ENCODE peak calls at places on chromosomes 13 and 19, in ten cellular contexts. P is activated CD8-positive, alpha-beta memory T cell treated with anti-CD3 and anti-CD28 coated beads, Interleukin-2, amount 10 ng/mL, durations not matched to agents 7 days and 5 days; A is C1 segment of cervical spinal cord; G is naive thymus-derived CD8-positive, alpha-beta T cell; K is stimulated activated CD4-positive, alpha-beta T cell treated with anti-CD3 and anti-CD28 coated beads, Interleukin-12 subunit alpha, Interleukin-12 subunit beta, amount 100 ng/mL, for 24 hours; X is left ventricle myocardium inferior; R is GM23248; E is NCI-H2171 treated with DMSO at 0.1 percent for 48 hours; U is adrenal gland; J is WTC11. N is an unnamed sample.

GRCh38 chr13:101535192-101535746 is 82.8 kb downstream of the ITGBL1 start:
- DNase-seq in P (no peak), A (no peak), G (no peak), K (no peak), X (no peak), R (peak; percentile 65), E (no peak), U (no peak), J (no peak), N (no peak)

GRCh38 chr13:112733661-112734379 is 44.0 kb downstream of the ATP11A start:
- DNase-seq in P (no peak), A (no peak), G (no peak), K (no peak), X (no peak), R (no peak), E (no peak), U (no peak), J (peak; percentile 77), N (peak; percentile 98)

GRCh38 chr19:38679839-38680238 is 32.4 kb downstream of the ACTN4 start:
- DNase-seq in P (no peak), A (no peak), G (no peak), K (no peak), X (no peak), R (no peak), E (no peak), U (no peak), J (no peak), N (no peak)

GRCh38 chr19:10768369-10768768 is 50.5 kb downstream of the DNM2 start:
- DNase-seq in P (no peak), A (no peak), G (no peak), K (no peak), X (no peak), R (no peak), E (no peak), U (no peak), J (no peak), N (no peak)

GRCh38 chr19:45177817-45178261 is at the start of gene TRAPPC6A:
- DNase-seq in P (no peak), A (no peak), G (no peak), K (no peak), X (no peak), R (peak; percentile 97), E (peak; percentile 72), U (no peak), J (peak; percentile 36), N (peak; percentile 81)

GRCh38 chr19:50889638-50890037 is 16.4 kb downstream of the KLK2 start:
- DNase-seq in P (no peak), A (no peak), G (no peak), K (no peak), X (no peak), R (no peak), E (no peak), U (no peak), J (no peak), N (no peak)

GRCh38 chr13:31761951-31762350 is 22.6 kb downstream of the RXFP2 start:
- DNase-seq in P (no peak), A (no peak), G (no peak), K (no peak), X (no peak), R (peak; percentile 69), E (no peak), U (no peak), J (no peak), N (no peak)

GRCh38 chr19:43651758-43652545 is 12.3 kb upstream of the CADM4 start:
- DNase-seq in P (peak; percentile 67), A (peak; percentile 63), G (no peak), K (no peak), X (no peak), R (peak; percentile 78), E (peak; percentile 26), U (peak; percentile 73), J (peak; percentile 74), N (peak; percentile 78)

GRCh38 chr19:47901370-47901769 is 15.3 kb upstream of the SULT2A1 start:
- DNase-seq in P (no peak), A (no peak), G (no peak), K (no peak), X (no peak), R (no peak), E (no peak), U (no peak), J (no peak), N (no peak)

GRCh38 chr13:60583196-60583908 is 186.3 kb downstream of the TDRD3 start:
- DNase-seq in P (no peak), A (no peak), G (no peak), K (no peak), X (no peak), R (peak; percentile 89), E (no peak), U (peak; percentile 16), J (peak; percentile 40), N (peak; percentile 16)

N was measured in NCI-H69.